ENCODE peak calls at places on chromosomes 3 and 15, in five cellular contexts. One of them, this sample, is unnamed.

GRCh38 chr15:90915808-90916440 is 12.8 kb downstream of the MAN2A2 start:
- DNase-seq in thyroid gland: no peak
- DNase-seq in B cell: no peak
- DNase-seq in Panc1: no peak
- DNase-seq in fibroblast of pulmonary artery: no peak
- DNase-seq in this sample: no peak

GRCh38 chr3:42572278-42572677 is 9.5 kb downstream of the SEC22C start:
- DNase-seq in thyroid gland: peak
- DNase-seq in B cell: peak
- DNase-seq in Panc1: no peak
- DNase-seq in fibroblast of pulmonary artery: peak
- DNase-seq in this sample: peak

GRCh38 chr3:30332196-30333021 is 274.0 kb upstream of the TGFBR2 start:
- DNase-seq in thyroid gland: no peak
- DNase-seq in B cell: peak
- DNase-seq in Panc1: no peak
- DNase-seq in fibroblast of pulmonary artery: no peak
- DNase-seq in this sample: no peak

GRCh38 chr3:115071122-115071521 is 76.0 kb downstream of the ZBTB20 start:
- DNase-seq in thyroid gland: no peak
- DNase-seq in B cell: no peak
- DNase-seq in Panc1: no peak
- DNase-seq in fibroblast of pulmonary artery: no peak
- DNase-seq in this sample: no peak

GRCh38 chr3:146783446-146783845 is 178.3 kb upstream of the PLSCR5 start:
- DNase-seq in thyroid gland: no peak
- DNase-seq in B cell: no peak
- DNase-seq in Panc1: no peak
- DNase-seq in fibroblast of pulmonary artery: no peak
- DNase-seq in this sample: no peak

GRCh38 chr15:62964251-62964650 is 78.3 kb upstream of the TPM1 start:
- DNase-seq in thyroid gland: no peak
- DNase-seq in B cell: no peak
- DNase-seq in Panc1: no peak
- DNase-seq in fibroblast of pulmonary artery: no peak
- DNase-seq in this sample: no peak

GRCh38 chr3:181581651-181582050 is 130.1 kb upstream of the SOX2 start:
- DNase-seq in thyroid gland: no peak
- DNase-seq in B cell: no peak
- DNase-seq in Panc1: no peak
- DNase-seq in fibroblast of pulmonary artery: no peak
- DNase-seq in this sample: no peak

GRCh38 chr3:183775781-183776180 is 49.6 kb downstream of the MAP6D1 start:
- DNase-seq in thyroid gland: no peak
- DNase-seq in B cell: no peak
- DNase-seq in Panc1: no peak
- DNase-seq in fibroblast of pulmonary artery: no peak
- DNase-seq in this sample: no peak

GRCh38 chr15:84606653-84607120 is 5.9 kb downstream of the ZSCAN2 start:
- DNase-seq in thyroid gland: no peak
- DNase-seq in B cell: no peak
- DNase-seq in Panc1: no peak
- DNase-seq in fibroblast of pulmonary artery: no peak
- DNase-seq in this sample: no peak

GRCh38 chr3:46603461-46604062 is 8.8 kb upstream of the FAM240A start:
- DNase-seq in thyroid gland: no peak
- DNase-seq in B cell: no peak
- DNase-seq in Panc1: no peak
- DNase-seq in fibroblast of pulmonary artery: no peak
- DNase-seq in this sample: no peak

GRCh38 chr3:160473978-160474377 is 24.4 kb upstream of the TRIM59 start:
- DNase-seq in thyroid gland: no peak
- DNase-seq in B cell: no peak
- DNase-seq in Panc1: no peak
- DNase-seq in fibroblast of pulmonary artery: peak
- DNase-seq in this sample: no peak

GRCh38 chr15:73227433-73228056 is 141.2 kb downstream of the HCN4 start:
- DNase-seq in thyroid gland: no peak
- DNase-seq in B cell: no peak
- DNase-seq in Panc1: no peak
- DNase-seq in fibroblast of pulmonary artery: no peak
- DNase-seq in this sample: no peak

GRCh38 chr15:72700076-72700475 is 14.1 kb downstream of the BBS4 start:
- DNase-seq in thyroid gland: no peak
- DNase-seq in B cell: no peak
- DNase-seq in Panc1: no peak
- DNase-seq in fibroblast of pulmonary artery: no peak
- DNase-seq in this sample: no peak

GRCh38 chr15:33138000-33138399 is 56.5 kb downstream of the FMN1 start:
- DNase-seq in thyroid gland: no peak
- DNase-seq in B cell: no peak
- DNase-seq in Panc1: no peak
- DNase-seq in fibroblast of pulmonary artery: no peak
- DNase-seq in this sample: no peak

GRCh38 chr3:141928626-141929270 is 52.3 kb downstream of the ATP1B3 start:
- DNase-seq in thyroid gland: no peak
- DNase-seq in B cell: no peak
- DNase-seq in Panc1: no peak
- DNase-seq in fibroblast of pulmonary artery: no peak
- DNase-seq in this sample: peak

GRCh38 chr3:100155105-100155504 is 40.8 kb upstream of the FILIP1L start:
- DNase-seq in thyroid gland: no peak
- DNase-seq in B cell: no peak
- DNase-seq in Panc1: no peak
- DNase-seq in fibroblast of pulmonary artery: peak
- DNase-seq in this sample: no peak

GRCh38 chr15:31328425-31328998 is 1.9 kb downstream of the KLF13 start:
- DNase-seq in thyroid gland: peak
- DNase-seq in B cell: peak
- DNase-seq in Panc1: no peak
- DNase-seq in fibroblast of pulmonary artery: peak
- DNase-seq in this sample: peak

GRCh38 chr3:55634345-55634744 is 147.2 kb upstream of the WNT5A start:
- DNase-seq in thyroid gland: no peak
- DNase-seq in B cell: no peak
- DNase-seq in Panc1: no peak
- DNase-seq in fibroblast of pulmonary artery: no peak
- DNase-seq in this sample: no peak

GRCh38 chr3:55631766-55632331 is 144.7 kb upstream of the WNT5A start:
- DNase-seq in thyroid gland: no peak
- DNase-seq in B cell: no peak
- DNase-seq in Panc1: no peak
- DNase-seq in fibroblast of pulmonary artery: no peak
- DNase-seq in this sample: no peak

GRCh38 chr3:55630280-55630920 is 143.3 kb upstream of the WNT5A start:
- DNase-seq in thyroid gland: no peak
- DNase-seq in B cell: no peak
- DNase-seq in Panc1: no peak
- DNase-seq in fibroblast of pulmonary artery: no peak
- DNase-seq in this sample: no peak

GRCh38 chr3:55630921-55631299 is 143.8 kb upstream of the WNT5A start:
- DNase-seq in thyroid gland: no peak
- DNase-seq in B cell: no peak
- DNase-seq in Panc1: no peak
- DNase-seq in fibroblast of pulmonary artery: no peak
- DNase-seq in this sample: no peak

GRCh38 chr3:55633333-55633732 is 146.2 kb upstream of the WNT5A start:
- DNase-seq in thyroid gland: no peak
- DNase-seq in B cell: no peak
- DNase-seq in Panc1: no peak
- DNase-seq in fibroblast of pulmonary artery: no peak
- DNase-seq in this sample: no peak
- TF ChIP-seq CTCF in thyroid gland: no peak
- TF ChIP-seq CTCF in B cell: no peak
- TF ChIP-seq CTCF in Panc1: no peak
- TF ChIP-seq CTCF in fibroblast of pulmonary artery: no peak
- TF ChIP-seq CTCF in this sample: no peak

DNA sequence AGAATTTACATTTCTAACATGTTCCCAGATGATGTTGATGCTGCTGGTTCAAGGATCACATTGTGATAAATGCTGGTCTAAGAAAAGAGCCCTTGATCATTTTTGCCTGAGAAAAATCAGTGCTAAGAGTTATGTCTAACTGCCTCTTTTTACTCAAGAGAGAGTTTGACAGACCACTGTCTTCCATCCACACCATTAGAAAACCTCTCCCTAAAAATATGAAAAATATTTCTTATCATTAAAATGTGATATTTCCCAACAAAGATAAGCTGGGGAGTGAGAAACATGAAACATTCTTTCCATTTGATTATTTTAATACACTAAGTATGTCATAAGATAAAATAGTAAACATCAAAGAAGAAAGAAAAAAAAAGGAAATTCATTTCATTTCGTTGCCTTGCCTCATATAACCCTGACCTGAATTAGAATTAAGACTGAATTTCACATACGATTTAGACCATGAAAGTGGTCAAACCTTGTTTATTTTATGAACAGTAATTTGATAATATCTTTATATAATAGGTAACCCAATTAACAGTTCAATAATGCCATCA is 471.8 kb upstream of the ARHGEF26 start:
- DNase-seq in thyroid gland: no peak
- DNase-seq in B cell: no peak
- DNase-seq in Panc1: no peak
- DNase-seq in fibroblast of pulmonary artery: no peak
- DNase-seq in this sample: no peak
- TF ChIP-seq CTCF in thyroid gland: no peak
- TF ChIP-seq CTCF in B cell: no peak
- TF ChIP-seq CTCF in Panc1: no peak
- TF ChIP-seq CTCF in fibroblast of pulmonary artery: no peak
- TF ChIP-seq CTCF in this sample: no peak

GRCh38 chr15:65092046-65092770 is 15.7 kb downstream of the KBTBD13 start:
- DNase-seq in thyroid gland: no peak
- DNase-seq in B cell: no peak
- DNase-seq in Panc1: no peak
- DNase-seq in fibroblast of pulmonary artery: no peak
- DNase-seq in this sample: no peak
- TF ChIP-seq CTCF in thyroid gland: no peak
- TF ChIP-seq CTCF in B cell: no peak
- TF ChIP-seq CTCF in Panc1: no peak
- TF ChIP-seq CTCF in fibroblast of pulmonary artery: no peak
- TF ChIP-seq CTCF in this sample: no peak

DNA sequence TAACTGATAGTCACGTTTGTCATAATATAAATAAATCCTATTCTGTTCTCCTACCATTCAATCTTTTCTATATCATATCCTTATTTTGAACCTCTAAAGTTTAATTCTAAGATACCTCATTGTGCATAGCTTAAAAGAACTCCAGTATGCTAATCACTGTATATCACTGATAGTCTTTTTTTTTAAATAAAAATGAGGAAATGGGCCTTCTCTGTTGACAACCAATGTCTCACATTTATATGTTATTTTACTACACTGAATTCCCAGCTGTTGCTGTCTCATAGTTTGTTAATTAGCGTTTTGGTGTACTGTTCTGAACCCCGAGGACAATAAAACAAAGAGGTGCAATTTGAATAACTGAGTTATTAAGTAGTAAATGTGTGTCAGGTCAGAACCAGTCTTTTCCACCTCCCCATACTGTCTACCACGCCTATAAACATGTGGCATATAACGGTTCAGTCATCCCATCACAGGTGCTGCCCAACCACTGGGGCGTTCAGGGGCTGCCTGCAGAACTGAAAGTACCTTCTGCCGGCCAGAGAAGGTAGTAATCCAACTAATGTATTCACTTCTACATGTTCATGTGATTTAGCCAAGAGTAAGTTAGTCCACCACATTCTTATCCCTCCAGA is 14.9 kb downstream of the CBLB start:
- DNase-seq in thyroid gland: no peak
- DNase-seq in B cell: peak
- DNase-seq in Panc1: no peak
- DNase-seq in fibroblast of pulmonary artery: no peak
- DNase-seq in this sample: peak
- TF ChIP-seq CTCF in thyroid gland: no peak
- TF ChIP-seq CTCF in B cell: peak
- TF ChIP-seq CTCF in Panc1: no peak
- TF ChIP-seq CTCF in fibroblast of pulmonary artery: no peak
- TF ChIP-seq CTCF in this sample: no peak

GRCh38 chr3:39211332-39212130 is 19.1 kb upstream of the XIRP1 start:
- DNase-seq in thyroid gland: no peak
- DNase-seq in B cell: no peak
- DNase-seq in Panc1: no peak
- DNase-seq in fibroblast of pulmonary artery: no peak
- DNase-seq in this sample: no peak
- TF ChIP-seq CTCF in thyroid gland: no peak
- TF ChIP-seq CTCF in B cell: no peak
- TF ChIP-seq CTCF in Panc1: no peak
- TF ChIP-seq CTCF in fibroblast of pulmonary artery: no peak
- TF ChIP-seq CTCF in this sample: no peak

DNA sequence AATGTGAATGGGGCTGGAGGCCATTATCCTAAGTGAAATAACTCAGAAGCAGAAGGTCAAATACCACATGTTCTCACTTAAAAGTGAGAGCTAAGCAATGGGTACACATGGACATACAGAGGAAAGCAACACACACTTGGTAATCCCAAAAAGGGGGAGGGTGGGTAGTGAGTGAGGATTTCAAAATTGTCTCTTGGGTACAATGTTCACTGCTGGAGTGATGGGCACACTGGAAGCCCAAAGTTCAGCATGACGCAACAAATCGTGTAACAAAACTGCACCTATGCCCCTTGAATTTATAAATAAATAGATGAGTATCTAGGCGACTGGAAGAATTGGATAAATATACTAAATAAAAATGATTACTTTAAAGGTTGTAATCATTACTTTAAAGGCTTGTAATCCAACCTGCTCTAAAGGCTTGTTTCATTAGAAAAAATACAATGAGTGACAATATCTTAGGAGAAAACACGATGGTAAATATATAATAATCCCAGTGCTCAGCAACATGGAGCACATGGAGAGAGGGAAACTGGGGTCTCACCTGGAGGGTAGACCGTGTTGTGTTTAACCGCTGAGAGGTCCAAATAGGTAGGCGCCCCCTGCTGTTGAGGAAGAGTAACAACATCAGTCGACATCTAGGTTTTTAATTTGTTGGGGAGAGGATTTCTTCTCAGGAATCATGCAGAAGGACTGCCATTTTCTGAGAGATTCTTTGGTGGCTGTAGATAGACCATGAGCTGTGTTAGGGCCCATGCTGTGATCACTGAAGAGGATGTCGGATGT is 78.5 kb upstream of the ROBO1 start:
- DNase-seq in thyroid gland: no peak
- DNase-seq in B cell: no peak
- DNase-seq in Panc1: no peak
- DNase-seq in fibroblast of pulmonary artery: no peak
- DNase-seq in this sample: no peak
- TF ChIP-seq CTCF in thyroid gland: no peak
- TF ChIP-seq CTCF in B cell: no peak
- TF ChIP-seq CTCF in Panc1: peak
- TF ChIP-seq CTCF in fibroblast of pulmonary artery: peak
- TF ChIP-seq CTCF in this sample: peak